ENCODE peak calls at places on chromosome 9, in ten cellular contexts. One of them, this sample, is unnamed.

GRCh38 chr9:87554177-87554940 is 56.7 kb downstream of the DAPK1 start:
- DNase-seq in T-helper 17 cell: no peak
- DNase-seq in psoas muscle: no peak
- DNase-seq in activated CD8-positive, alpha-beta memory T cell treated with anti-CD3 and anti-CD28 coated beads, Interleukin-2, amount 50 U/mL, for 48 hours: no peak
- DNase-seq in pons: no peak
- DNase-seq in iris pigment epithelial cell: no peak
- DNase-seq in sigmoid colon: no peak
- DNase-seq in stimulated activated CD4-positive, alpha-beta T cell treated with anti-CD3 and anti-CD28 coated beads, Interleukin-1b, Interleukin-23, amount 100 ng/mL, for 4 hours: no peak
- DNase-seq in EH: peak; percentile 11
- DNase-seq in fibroblast of lung: no peak
- DNase-seq in this sample: no peak

GRCh38 chr9:110996436-110997224 is 41.6 kb downstream of the LPAR1 start:
- DNase-seq in sigmoid colon: peak; percentile 89
- DNase-seq in fibroblast of lung: peak; percentile 92
- DNase-seq in iris pigment epithelial cell: peak; percentile 92
- DNase-seq in psoas muscle: no peak
- DNase-seq in EH: peak; percentile 85
- DNase-seq in activated CD8-positive, alpha-beta memory T cell treated with anti-CD3 and anti-CD28 coated beads, Interleukin-2, amount 50 U/mL, for 48 hours: no peak
- DNase-seq in pons: no peak
- DNase-seq in T-helper 17 cell: no peak
- DNase-seq in stimulated activated CD4-positive, alpha-beta T cell treated with anti-CD3 and anti-CD28 coated beads, Interleukin-1b, Interleukin-23, amount 100 ng/mL, for 4 hours: no peak
- DNase-seq in this sample: no peak

GRCh38 chr9:6667633-6668280 is 22.2 kb upstream of the GLDC start:
- DNase-seq in T-helper 17 cell: no peak
- DNase-seq in stimulated activated CD4-positive, alpha-beta T cell treated with anti-CD3 and anti-CD28 coated beads, Interleukin-1b, Interleukin-23, amount 100 ng/mL, for 4 hours: no peak
- DNase-seq in sigmoid colon: no peak
- DNase-seq in pons: peak; percentile 66
- DNase-seq in psoas muscle: no peak
- DNase-seq in EH: peak; percentile 42
- DNase-seq in fibroblast of lung: peak; percentile 54
- DNase-seq in iris pigment epithelial cell: peak; percentile 24
- DNase-seq in activated CD8-positive, alpha-beta memory T cell treated with anti-CD3 and anti-CD28 coated beads, Interleukin-2, amount 50 U/mL, for 48 hours: no peak
- DNase-seq in this sample: no peak

GRCh38 chr9:134204991-134205578 is 40.7 kb upstream of the RNU6ATAC start:
- DNase-seq in activated CD8-positive, alpha-beta memory T cell treated with anti-CD3 and anti-CD28 coated beads, Interleukin-2, amount 50 U/mL, for 48 hours: no peak
- DNase-seq in sigmoid colon: peak; percentile 56
- DNase-seq in EH: peak; percentile 46
- DNase-seq in fibroblast of lung: no peak
- DNase-seq in pons: no peak
- DNase-seq in T-helper 17 cell: no peak
- DNase-seq in stimulated activated CD4-positive, alpha-beta T cell treated with anti-CD3 and anti-CD28 coated beads, Interleukin-1b, Interleukin-23, amount 100 ng/mL, for 4 hours: no peak
- DNase-seq in psoas muscle: peak; percentile 54
- DNase-seq in iris pigment epithelial cell: peak; percentile 21
- DNase-seq in this sample: no peak

GRCh38 chr9:83062653-83063527 is at the start of gene RASEF:
- DNase-seq in pons: no peak
- DNase-seq in stimulated activated CD4-positive, alpha-beta T cell treated with anti-CD3 and anti-CD28 coated beads, Interleukin-1b, Interleukin-23, amount 100 ng/mL, for 4 hours: no peak
- DNase-seq in T-helper 17 cell: no peak
- DNase-seq in activated CD8-positive, alpha-beta memory T cell treated with anti-CD3 and anti-CD28 coated beads, Interleukin-2, amount 50 U/mL, for 48 hours: no peak
- DNase-seq in sigmoid colon: no peak
- DNase-seq in EH: peak; percentile 15
- DNase-seq in psoas muscle: peak; percentile 39
- DNase-seq in fibroblast of lung: peak; percentile 6
- DNase-seq in iris pigment epithelial cell: peak; percentile 19
- DNase-seq in this sample: no peak

GRCh38 chr9:72539824-72540347 is 18.5 kb downstream of the TMC1 start:
- DNase-seq in EH: no peak
- DNase-seq in pons: no peak
- DNase-seq in psoas muscle: no peak
- DNase-seq in T-helper 17 cell: no peak
- DNase-seq in stimulated activated CD4-positive, alpha-beta T cell treated with anti-CD3 and anti-CD28 coated beads, Interleukin-1b, Interleukin-23, amount 100 ng/mL, for 4 hours: no peak
- DNase-seq in fibroblast of lung: no peak
- DNase-seq in iris pigment epithelial cell: no peak
- DNase-seq in sigmoid colon: no peak
- DNase-seq in activated CD8-positive, alpha-beta memory T cell treated with anti-CD3 and anti-CD28 coated beads, Interleukin-2, amount 50 U/mL, for 48 hours: no peak
- DNase-seq in this sample: no peak

GRCh38 chr9:109481747-109482325 is 16.3 kb downstream of the PTPN3 start:
- DNase-seq in iris pigment epithelial cell: no peak
- DNase-seq in fibroblast of lung: no peak
- DNase-seq in stimulated activated CD4-positive, alpha-beta T cell treated with anti-CD3 and anti-CD28 coated beads, Interleukin-1b, Interleukin-23, amount 100 ng/mL, for 4 hours: no peak
- DNase-seq in sigmoid colon: no peak
- DNase-seq in T-helper 17 cell: no peak
- DNase-seq in pons: no peak
- DNase-seq in EH: no peak
- DNase-seq in psoas muscle: peak; percentile 70
- DNase-seq in activated CD8-positive, alpha-beta memory T cell treated with anti-CD3 and anti-CD28 coated beads, Interleukin-2, amount 50 U/mL, for 48 hours: no peak
- DNase-seq in this sample: no peak

GRCh38 chr9:119951090-119951489 is 581.9 kb upstream of the BRINP1 start:
- DNase-seq in activated CD8-positive, alpha-beta memory T cell treated with anti-CD3 and anti-CD28 coated beads, Interleukin-2, amount 50 U/mL, for 48 hours: no peak
- DNase-seq in pons: no peak
- DNase-seq in iris pigment epithelial cell: peak; percentile 16
- DNase-seq in stimulated activated CD4-positive, alpha-beta T cell treated with anti-CD3 and anti-CD28 coated beads, Interleukin-1b, Interleukin-23, amount 100 ng/mL, for 4 hours: no peak
- DNase-seq in T-helper 17 cell: no peak
- DNase-seq in sigmoid colon: no peak
- DNase-seq in fibroblast of lung: peak; percentile 4
- DNase-seq in psoas muscle: no peak
- DNase-seq in EH: peak; percentile 96
- DNase-seq in this sample: no peak

GRCh38 chr9:34654317-34655083 is 2.5 kb downstream of the IL11RA start:
- DNase-seq in psoas muscle: peak; percentile 89
- DNase-seq in fibroblast of lung: peak; percentile 74
- DNase-seq in iris pigment epithelial cell: no peak
- DNase-seq in pons: peak; percentile 68
- DNase-seq in T-helper 17 cell: no peak
- DNase-seq in sigmoid colon: peak; percentile 95
- DNase-seq in EH: peak; percentile 84
- DNase-seq in activated CD8-positive, alpha-beta memory T cell treated with anti-CD3 and anti-CD28 coated beads, Interleukin-2, amount 50 U/mL, for 48 hours: no peak
- DNase-seq in stimulated activated CD4-positive, alpha-beta T cell treated with anti-CD3 and anti-CD28 coated beads, Interleukin-1b, Interleukin-23, amount 100 ng/mL, for 4 hours: no peak
- DNase-seq in this sample: no peak

GRCh38 chr9:133443982-133444381 is 15.8 kb upstream of the CACFD1 start:
- DNase-seq in psoas muscle: no peak
- DNase-seq in sigmoid colon: no peak
- DNase-seq in iris pigment epithelial cell: no peak
- DNase-seq in pons: no peak
- DNase-seq in fibroblast of lung: no peak
- DNase-seq in activated CD8-positive, alpha-beta memory T cell treated with anti-CD3 and anti-CD28 coated beads, Interleukin-2, amount 50 U/mL, for 48 hours: no peak
- DNase-seq in T-helper 17 cell: no peak
- DNase-seq in EH: peak; percentile 14
- DNase-seq in stimulated activated CD4-positive, alpha-beta T cell treated with anti-CD3 and anti-CD28 coated beads, Interleukin-1b, Interleukin-23, amount 100 ng/mL, for 4 hours: no peak
- DNase-seq in this sample: no peak

GRCh38 chr9:128118971-128119665 is 8.4 kb downstream of the PTGES2 start:
- DNase-seq in sigmoid colon: peak; percentile 53
- DNase-seq in psoas muscle: peak; percentile 49
- DNase-seq in pons: no peak
- DNase-seq in EH: no peak
- DNase-seq in activated CD8-positive, alpha-beta memory T cell treated with anti-CD3 and anti-CD28 coated beads, Interleukin-2, amount 50 U/mL, for 48 hours: no peak
- DNase-seq in stimulated activated CD4-positive, alpha-beta T cell treated with anti-CD3 and anti-CD28 coated beads, Interleukin-1b, Interleukin-23, amount 100 ng/mL, for 4 hours: no peak
- DNase-seq in T-helper 17 cell: peak; percentile 6
- DNase-seq in iris pigment epithelial cell: no peak
- DNase-seq in fibroblast of lung: no peak
- DNase-seq in this sample: no peak

GRCh38 chr9:20621553-20622329 is 558 bp downstream of the MLLT3 start:
- DNase-seq in iris pigment epithelial cell: peak; percentile 67
- DNase-seq in fibroblast of lung: peak; percentile 87
- DNase-seq in stimulated activated CD4-positive, alpha-beta T cell treated with anti-CD3 and anti-CD28 coated beads, Interleukin-1b, Interleukin-23, amount 100 ng/mL, for 4 hours: peak; percentile 61
- DNase-seq in activated CD8-positive, alpha-beta memory T cell treated with anti-CD3 and anti-CD28 coated beads, Interleukin-2, amount 50 U/mL, for 48 hours: peak; percentile 82
- DNase-seq in psoas muscle: peak; percentile 89
- DNase-seq in pons: peak; percentile 64
- DNase-seq in EH: peak; percentile 66
- DNase-seq in T-helper 17 cell: peak; percentile 57
- DNase-seq in sigmoid colon: peak; percentile 93
- DNase-seq in this sample: no peak

GRCh38 chr9:88041447-88041846 is 67.1 kb upstream of the CDK20 start:
- DNase-seq in T-helper 17 cell: no peak
- DNase-seq in pons: peak; percentile 21
- DNase-seq in EH: peak; percentile 13
- DNase-seq in iris pigment epithelial cell: peak; percentile 26
- DNase-seq in fibroblast of lung: peak; percentile 33
- DNase-seq in activated CD8-positive, alpha-beta memory T cell treated with anti-CD3 and anti-CD28 coated beads, Interleukin-2, amount 50 U/mL, for 48 hours: no peak
- DNase-seq in psoas muscle: no peak
- DNase-seq in stimulated activated CD4-positive, alpha-beta T cell treated with anti-CD3 and anti-CD28 coated beads, Interleukin-1b, Interleukin-23, amount 100 ng/mL, for 4 hours: no peak
- DNase-seq in sigmoid colon: no peak
- DNase-seq in this sample: no peak

GRCh38 chr9:2623046-2623865 is 1.7 kb downstream of the VLDLR start:
- DNase-seq in pons: peak; percentile 93
- DNase-seq in psoas muscle: peak; percentile 84
- DNase-seq in stimulated activated CD4-positive, alpha-beta T cell treated with anti-CD3 and anti-CD28 coated beads, Interleukin-1b, Interleukin-23, amount 100 ng/mL, for 4 hours: no peak
- DNase-seq in EH: peak; percentile 62
- DNase-seq in sigmoid colon: peak; percentile 79
- DNase-seq in iris pigment epithelial cell: peak; percentile 60
- DNase-seq in activated CD8-positive, alpha-beta memory T cell treated with anti-CD3 and anti-CD28 coated beads, Interleukin-2, amount 50 U/mL, for 48 hours: peak; percentile 53
- DNase-seq in fibroblast of lung: peak; percentile 59
- DNase-seq in T-helper 17 cell: no peak
- DNase-seq in this sample: no peak

GRCh38 chr9:36937951-36938350 is 96.1 kb downstream of the PAX5 start:
- DNase-seq in fibroblast of lung: no peak
- DNase-seq in pons: no peak
- DNase-seq in sigmoid colon: no peak
- DNase-seq in stimulated activated CD4-positive, alpha-beta T cell treated with anti-CD3 and anti-CD28 coated beads, Interleukin-1b, Interleukin-23, amount 100 ng/mL, for 4 hours: no peak
- DNase-seq in psoas muscle: no peak
- DNase-seq in iris pigment epithelial cell: no peak
- DNase-seq in EH: no peak
- DNase-seq in activated CD8-positive, alpha-beta memory T cell treated with anti-CD3 and anti-CD28 coated beads, Interleukin-2, amount 50 U/mL, for 48 hours: no peak
- DNase-seq in T-helper 17 cell: no peak
- DNase-seq in this sample: no peak

GRCh38 chr9:38311382-38312270 is 80.9 kb upstream of the ALDH1B1 start:
- DNase-seq in sigmoid colon: no peak
- DNase-seq in fibroblast of lung: no peak
- DNase-seq in activated CD8-positive, alpha-beta memory T cell treated with anti-CD3 and anti-CD28 coated beads, Interleukin-2, amount 50 U/mL, for 48 hours: no peak
- DNase-seq in stimulated activated CD4-positive, alpha-beta T cell treated with anti-CD3 and anti-CD28 coated beads, Interleukin-1b, Interleukin-23, amount 100 ng/mL, for 4 hours: no peak
- DNase-seq in iris pigment epithelial cell: no peak
- DNase-seq in pons: no peak
- DNase-seq in psoas muscle: no peak
- DNase-seq in T-helper 17 cell: no peak
- DNase-seq in EH: peak; percentile 24
- DNase-seq in this sample: no peak

GRCh38 chr9:129321511-129322021 is 143.5 kb upstream of the IER5L start:
- DNase-seq in EH: no peak
- DNase-seq in stimulated activated CD4-positive, alpha-beta T cell treated with anti-CD3 and anti-CD28 coated beads, Interleukin-1b, Interleukin-23, amount 100 ng/mL, for 4 hours: no peak
- DNase-seq in sigmoid colon: peak; percentile 57
- DNase-seq in psoas muscle: peak; percentile 49
- DNase-seq in activated CD8-positive, alpha-beta memory T cell treated with anti-CD3 and anti-CD28 coated beads, Interleukin-2, amount 50 U/mL, for 48 hours: no peak
- DNase-seq in pons: no peak
- DNase-seq in iris pigment epithelial cell: no peak
- DNase-seq in T-helper 17 cell: no peak
- DNase-seq in fibroblast of lung: no peak
- DNase-seq in this sample: no peak

GRCh38 chr9:135023389-135023788 is 64.1 kb upstream of the OLFM1 start:
- DNase-seq in sigmoid colon: no peak
- DNase-seq in T-helper 17 cell: no peak
- DNase-seq in psoas muscle: peak; percentile 33
- DNase-seq in stimulated activated CD4-positive, alpha-beta T cell treated with anti-CD3 and anti-CD28 coated beads, Interleukin-1b, Interleukin-23, amount 100 ng/mL, for 4 hours: no peak
- DNase-seq in fibroblast of lung: no peak
- DNase-seq in activated CD8-positive, alpha-beta memory T cell treated with anti-CD3 and anti-CD28 coated beads, Interleukin-2, amount 50 U/mL, for 48 hours: no peak
- DNase-seq in pons: no peak
- DNase-seq in iris pigment epithelial cell: peak; percentile 11
- DNase-seq in EH: peak; percentile 3
- DNase-seq in this sample: no peak

GRCh38 chr9:133453651-133454050 is 6.1 kb upstream of the CACFD1 start:
- DNase-seq in fibroblast of lung: no peak
- DNase-seq in activated CD8-positive, alpha-beta memory T cell treated with anti-CD3 and anti-CD28 coated beads, Interleukin-2, amount 50 U/mL, for 48 hours: no peak
- DNase-seq in pons: peak; percentile 34
- DNase-seq in EH: no peak
- DNase-seq in psoas muscle: no peak
- DNase-seq in T-helper 17 cell: no peak
- DNase-seq in stimulated activated CD4-positive, alpha-beta T cell treated with anti-CD3 and anti-CD28 coated beads, Interleukin-1b, Interleukin-23, amount 100 ng/mL, for 4 hours: no peak
- DNase-seq in iris pigment epithelial cell: no peak
- DNase-seq in sigmoid colon: no peak
- DNase-seq in this sample: no peak

GRCh38 chr9:16985559-16986348 is 115.3 kb upstream of the BNC2 start:
- DNase-seq in pons: no peak
- DNase-seq in sigmoid colon: peak; percentile 88
- DNase-seq in psoas muscle: no peak
- DNase-seq in fibroblast of lung: peak; percentile 87
- DNase-seq in activated CD8-positive, alpha-beta memory T cell treated with anti-CD3 and anti-CD28 coated beads, Interleukin-2, amount 50 U/mL, for 48 hours: no peak
- DNase-seq in stimulated activated CD4-positive, alpha-beta T cell treated with anti-CD3 and anti-CD28 coated beads, Interleukin-1b, Interleukin-23, amount 100 ng/mL, for 4 hours: no peak
- DNase-seq in T-helper 17 cell: no peak
- DNase-seq in EH: peak; percentile 97
- DNase-seq in iris pigment epithelial cell: peak; percentile 64
- DNase-seq in this sample: no peak